ENCODE peak calls at places on chromosomes 16 and 17, in five cellular contexts. R is AG04450, A is T-helper 2 cell, J is GM13977, T is anterior cingulate cortex. C is an unnamed sample.

GRCh38 chr16:31071861-31072260 is 2.2 kb downstream of the ZNF668 start:
- DNase-seq in J (no peak), A (no peak), R (no peak), T (no peak), C (no peak)

GRCh38 chr16:79253100-79253631 is 347.4 kb downstream of the MAF start:
- DNase-seq in R (no peak), T (no peak), J (no peak), A (no peak), C (no peak)

GRCh38 chr17:60627113-60627512 is 27.1 kb downstream of the PPM1D start:
- DNase-seq in R (no peak), A (no peak), J (no peak), T (no peak), C (no peak)

GRCh38 chr17:56674401-56674925 is 81.0 kb downstream of the NOG start:
- DNase-seq in R (no peak), T (no peak), J (no peak), A (no peak), C (no peak)

GRCh38 chr17:32912218-32912897 is 15.6 kb upstream of the TMEM98 start:
- DNase-seq in R (peak), A (no peak), T (no peak), J (no peak), C (peak)

GRCh38 chr17:62601438-62601837 is 26.0 kb upstream of the MRC2 start:
- DNase-seq in J (no peak), R (no peak), A (no peak), T (no peak), C (no peak)

GRCh38 chr16:66262253-66263167 is 104.0 kb upstream of the CDH5 start:
- DNase-seq in T (no peak), A (no peak), J (no peak), R (no peak), C (no peak)

GRCh38 chr17:8629371-8630226 is 926 bp downstream of the MYH10 start:
- DNase-seq in A (no peak), R (no peak), T (peak), J (peak), C (no peak)

GRCh38 chr16:56961386-56961785 is 364 bp upstream of the CETP start:
- DNase-seq in A (no peak), J (no peak), T (no peak), R (no peak), C (no peak)

GRCh38 chr16:74999208-74999682 is 421 bp downstream of the ZNRF1 start:
- DNase-seq in J (peak), T (peak), R (no peak), A (no peak), C (no peak)

GRCh38 chr17:47280072-47280811 is 26.6 kb downstream of the ITGB3 start:
- DNase-seq in T (no peak), A (no peak), J (no peak), R (no peak), C (no peak)

GRCh38 chr16:24423332-24423731 is 116.0 kb upstream of the RBBP6 start:
- DNase-seq in J (no peak), R (no peak), A (no peak), T (no peak), C (no peak)

GRCh38 chr16:78504391-78504945 is 405.0 kb downstream of the WWOX start:
- DNase-seq in A (no peak), J (no peak), R (no peak), T (no peak), C (no peak)

GRCh38 chr17:19650826-19651225 is 2.3 kb downstream of the ALDH3A2 start:
- DNase-seq in A (no peak), J (no peak), T (no peak), R (no peak), C (no peak)

GRCh38 chr17:77846531-77847085 is 111.9 kb upstream of the TNRC6C start:
- DNase-seq in A (no peak), T (no peak), R (no peak), J (no peak), C (no peak)